ENCODE peak calls at places on chromosome 22, in six cellular contexts. C is SJSA1, S is AG09319, E is H4, W is kidney epithelial cell, G is midbrain. Q is an unnamed sample.
A peak's percentile ranks its signal among the peaks of the same experiment; 100 is the strongest.

GRCh38 chr22:30262917-30263741 is 3.5 kb downstream of the OSM start:
- DNase-seq in S (no peak), W (no peak), E (no peak), G (peak; percentile 71), C (peak; percentile 64), Q (peak; percentile 83)

GRCh38 chr22:50674606-50675552 is 2.3 kb downstream of the SHANK3 start:
- DNase-seq in W (no peak), E (no peak), C (no peak), S (no peak), G (no peak), Q (peak; percentile 34)

GRCh38 chr22:47094861-47095330 is 332.4 kb downstream of the TBC1D22A start:
- DNase-seq in G (no peak), E (no peak), S (no peak), W (no peak), C (peak; percentile 73), Q (no peak)

GRCh38 chr22:18028817-18029527 is 4.6 kb upstream of the MICAL3 start:
- DNase-seq in G (no peak), E (no peak), W (no peak), C (no peak), S (no peak), Q (no peak)

GRCh38 chr22:39901519-39902146 is 749 bp downstream of the GRAP2 start:
- DNase-seq in E (no peak), W (no peak), C (no peak), G (no peak), S (no peak), Q (no peak)

GRCh38 chr22:37784829-37785495 is 22.8 kb upstream of the GCAT start:
- DNase-seq in C (no peak), G (no peak), E (no peak), S (no peak), W (no peak), Q (no peak)

GRCh38 chr22:20624161-20624616 is 116.8 kb downstream of the MED15 start:
- DNase-seq in C (no peak), E (no peak), W (no peak), S (no peak), G (no peak), Q (no peak)

GRCh38 chr22:35749808-35750207 is 32.1 kb downstream of the APOL5 start:
- DNase-seq in E (peak; percentile 77), C (peak; percentile 59), W (peak; percentile 89), S (peak; percentile 87), G (no peak), Q (no peak)

GRCh38 chr22:50081426-50082196 is 3.6 kb downstream of the MLC1 start:
- DNase-seq in C (no peak), W (no peak), S (no peak), E (no peak), G (no peak), Q (peak; percentile 79)

GRCh38 chr22:25488244-25489020 is 76.0 kb upstream of the GRK3 start:
- DNase-seq in S (peak; percentile 56), W (peak; percentile 86), C (peak; percentile 39), E (peak; percentile 60), G (no peak), Q (peak; percentile 23)

GRCh38 chr22:46079093-46079860 is 71.0 kb upstream of the PPARA start:
- DNase-seq in W (no peak), G (no peak), E (no peak), S (no peak), C (peak; percentile 76), Q (peak; percentile 10)

GRCh38 chr22:46747646-46748045 is 9.6 kb upstream of the CERK start:
- DNase-seq in G (no peak), W (no peak), S (no peak), E (no peak), C (no peak), Q (peak; percentile 59)

GRCh38 chr22:29773233-29773632 is 6.1 kb downstream of the UQCR10 start:
- DNase-seq in E (no peak), G (no peak), W (peak; percentile 44), C (no peak), S (no peak), Q (no peak)

GRCh38 chr22:45330548-45330947 is 20.8 kb downstream of the FAM118A start:
- DNase-seq in C (no peak), S (no peak), G (no peak), W (no peak), E (no peak), Q (no peak)

GRCh38 chr22:38554281-38554680 is 15.7 kb downstream of the DMC1 start:
- DNase-seq in E (no peak), C (no peak), G (no peak), W (no peak), S (peak; percentile 67), Q (no peak)

GRCh38 chr22:43798492-43798891 is 13.6 kb downstream of the EFCAB6 start:
- DNase-seq in G (no peak), W (peak; percentile 74), C (no peak), E (no peak), S (no peak), Q (no peak)

GRCh38 chr22:20267441-20268288 is 453 bp downstream of the RTN4R start:
- DNase-seq in W (no peak), S (no peak), C (no peak), G (no peak), E (no peak), Q (no peak)